ENCODE peak calls at places on chromosomes 1 and 21, in ten cellular contexts. O is psoas muscle; M is GM06990; N is CD8-positive, alpha-beta T cell; X is Peyer's patch; K is mammary epithelial cell; D is PC-3; J is pancreas; B is brain microvascular endothelial cell; T is right atrium auricular region. P is an unnamed sample. For H3K27me3 and H3K36me3, the result is how much of the 10 kb centered on the place peaks cover.

GRCh38 chr1:3453891-3454810 is at the start of gene ARHGEF16:
- DNase-seq in M (no peak), O (peak), B (peak), K (peak), T (no peak), D (peak), X (peak), J (peak), N (peak), P (peak)

GRCh38 chr21:42790520-42790919 is 88.8 kb downstream of the WDR4 start:
- DNase-seq in N (no peak), X (no peak), J (no peak), K (peak), B (no peak), D (no peak), O (no peak), T (no peak), M (no peak), P (peak)

GRCh38 chr21:14706712-14707111 is 160.6 kb upstream of the SAMSN1 start:
- DNase-seq in T (no peak), X (no peak), K (no peak), M (no peak), B (no peak), J (no peak), O (no peak), N (no peak), D (no peak), P (no peak)

GRCh38 chr1:21307663-21308062 is 17.4 kb upstream of the ECE1 start:
- DNase-seq in J (no peak), K (no peak), T (no peak), O (no peak), N (no peak), B (no peak), X (no peak), D (no peak), M (no peak), P (no peak)

GRCh38 chr1:7644906-7645750 is 126.0 kb upstream of the VAMP3 start:
- DNase-seq in D (no peak), B (no peak), M (no peak), N (no peak), O (no peak), K (peak), J (peak), X (peak), T (no peak), P (no peak)

GRCh38 chr1:209808059-209808494 is 2.1 kb upstream of the IRF6 start:
- DNase-seq in T (peak), B (peak), D (peak), O (peak), N (no peak), K (peak), J (no peak), X (peak), M (no peak), P (peak)

GRCh38 chr1:41657679-41658078 is 173.2 kb upstream of the EDN2 start:
- DNase-seq in M (no peak), X (peak), N (no peak), J (no peak), T (no peak), O (no peak), B (no peak), D (no peak), K (no peak), P (no peak)

GRCh38 chr1:238955934-238956333 is 430.4 kb upstream of the CHRM3 start:
- DNase-seq in N (no peak), B (no peak), J (no peak), M (no peak), K (no peak), D (peak), O (no peak), T (no peak), X (no peak), P (no peak)

GRCh38 chr1:2311184-2312032 is 79.9 kb downstream of the MORN1 start:
- DNase-seq in T (peak), D (peak), M (peak), B (peak), K (peak), J (no peak), O (peak), X (no peak), N (peak), P (peak)
- TF ChIP-seq CTCF in T (peak), D (peak), M (peak), B (peak), K (peak), J (no peak), O (no peak), X (peak), N (peak), P (peak)

GRCh38 chr1:23421343-23421742 is 3.2 kb downstream of the TCEA3 start:
- DNase-seq in J (no peak), T (no peak), X (no peak), M (no peak), N (no peak), D (no peak), O (no peak), B (no peak), K (no peak), P (no peak)
- H3K27me3 ChIP-seq in J (under half), T (under half), X (under half), M (under half), N (under half), D (under half), O (under half), B (under half), K (under half), P (under half)

GRCh38 chr1:16289959-16290358 is 53.0 kb upstream of the CPLANE2 start:
- DNase-seq in K (no peak), M (no peak), T (no peak), O (no peak), J (no peak), B (no peak), X (no peak), N (no peak), D (peak), P (peak)
- H3K36me3 ChIP-seq in K (under half), M (under half), T (under half), O (under half), J (under half), B (under half), X (under half), N (under half), D (under half), P (under half)

GRCh38 chr1:223684488-223684792 is 18.9 kb upstream of the CAPN8 start:
- DNase-seq in D (no peak), X (no peak), T (no peak), J (no peak), B (no peak), N (no peak), K (no peak), M (no peak), O (no peak), P (no peak)
- TF ChIP-seq CTCF in D (peak), X (no peak), T (no peak), J (no peak), B (no peak), N (peak), K (no peak), M (no peak), O (no peak), P (no peak)

GRCh38 chr1:165532053-165532452 is 11.7 kb upstream of the LRRC52 start:
- DNase-seq in X (no peak), B (no peak), K (no peak), T (no peak), J (no peak), N (no peak), M (no peak), O (no peak), D (no peak), P (no peak)
- H3K27me3 ChIP-seq in X (under half), B (under half), K (under half), T (under half), J (under half), N (under half), M (under half), O (under half), D (half or more), P (under half)

GRCh38 chr21:45786660-45787059 is 143.1 kb downstream of the PCBP3 start:
- DNase-seq in X (no peak), B (no peak), M (no peak), T (no peak), J (no peak), O (no peak), K (no peak), N (no peak), D (no peak), P (no peak)
- H3K36me3 ChIP-seq in X (under half), B (under half), M (under half), T (under half), J (under half), O (under half), K (under half), N (under half), D (under half), P (under half)

GRCh38 chr1:62590255-62590969 is 6.9 kb upstream of the ANGPTL3 start:
- DNase-seq in X (no peak), N (no peak), J (no peak), M (no peak), O (no peak), D (no peak), T (no peak), K (no peak), B (no peak), P (no peak)

GRCh38 chr1:62588000-62588399 is 9.3 kb upstream of the ANGPTL3 start:
- DNase-seq in D (no peak), J (no peak), T (no peak), N (no peak), X (no peak), B (no peak), M (no peak), O (no peak), K (no peak), P (no peak)

GRCh38 chr1:62593825-62594394 is 3.4 kb upstream of the ANGPTL3 start:
- DNase-seq in N (no peak), J (no peak), O (no peak), X (no peak), M (no peak), K (no peak), T (no peak), D (no peak), B (no peak), P (no peak)

GRCh38 chr1:62589321-62589720 is 8.0 kb upstream of the ANGPTL3 start:
- DNase-seq in X (no peak), T (no peak), D (no peak), B (peak), J (no peak), K (no peak), M (no peak), O (no peak), N (no peak), P (no peak)

GRCh38 chr1:62590970-62591368 is 6.4 kb upstream of the ANGPTL3 start:
- DNase-seq in X (no peak), K (no peak), N (no peak), D (no peak), T (no peak), M (no peak), O (no peak), B (no peak), J (no peak), P (no peak)
- TF ChIP-seq CTCF in X (no peak), K (no peak), N (no peak), D (no peak), T (no peak), M (no peak), O (no peak), B (no peak), J (no peak), P (no peak)

P was measured in bronchial epithelial cell.